ENCODE peak calls at places on chromosome 21, in five cellular contexts. A, K, C, M and S are unnamed samples.

GRCh38 chr21:45294509-45295291 is 7.0 kb upstream of the POFUT2 start:
- DNase-seq in A (peak; percentile 90), K (peak; percentile 95), C (no peak), M (peak; percentile 96), S (peak; percentile 97)

GRCh38 chr21:43886565-43886964 is 21.5 kb downstream of the AGPAT3 start:
- DNase-seq in A (no peak), K (no peak), C (no peak), M (no peak), S (no peak)

GRCh38 chr21:25307489-25307888 is 299.8 kb downstream of the MRPL39 start:
- DNase-seq in A (peak; percentile 72), K (no peak), C (no peak), M (no peak), S (no peak)

GRCh38 chr21:33302796-33303195 is 22.0 kb upstream of the IFNAR1 start:
- DNase-seq in A (no peak), K (no peak), C (no peak), M (no peak), S (no peak)

GRCh38 chr21:23131177-23131576 is 2133.0 kb downstream of the NCAM2 start:
- DNase-seq in A (no peak), K (no peak), C (no peak), M (no peak), S (no peak)

GRCh38 chr21:44444286-44444931 is 10.9 kb upstream of the LRRC3 start:
- DNase-seq in A (no peak), K (peak; percentile 49), C (no peak), M (no peak), S (no peak)

GRCh38 chr21:26572668-26573381 is at the start of gene CYYR1:
- DNase-seq in A (peak; percentile 23), K (no peak), C (no peak), M (peak; percentile 70), S (no peak)

GRCh38 chr21:30306821-30307330 is 13.2 kb downstream of the KRTAP26-1 start:
- DNase-seq in A (no peak), K (no peak), C (no peak), M (no peak), S (no peak)

GRCh38 chr21:45460611-45461368 is 55.8 kb downstream of the COL18A1 start:
- DNase-seq in A (peak; percentile 90), K (no peak), C (no peak), M (no peak), S (no peak)

GRCh38 chr21:33211732-33212131 is 18.0 kb upstream of the IFNAR2 start:
- DNase-seq in A (no peak), K (no peak), C (no peak), M (no peak), S (no peak)

GRCh38 chr21:29261555-29262540 is 36.9 kb upstream of the BACH1 start:
- DNase-seq in A (no peak), K (no peak), C (no peak), M (no peak), S (no peak)

GRCh38 chr21:44578371-44579055 is 1.9 kb downstream of the KRTAP10-5 start:
- DNase-seq in A (no peak), K (peak; percentile 64), C (no peak), M (no peak), S (no peak)

GRCh38 chr21:36075171-36075570 is 5.3 kb downstream of the CBR1 start:
- DNase-seq in A (no peak), K (no peak), C (no peak), M (no peak), S (no peak)

GRCh38 chr21:38598413-38598812 is 100.1 kb upstream of the ERG start:
- DNase-seq in A (no peak), K (no peak), C (no peak), M (no peak), S (no peak)

GRCh38 chr21:37165606-37166005 is 92.6 kb downstream of the TTC3 start:
- DNase-seq in A (peak; percentile 6), K (no peak), C (no peak), M (no peak), S (no peak)

GRCh38 chr21:29148535-29148934 is 18.1 kb downstream of the MAP3K7CL start:
- DNase-seq in A (peak; percentile 87), K (no peak), C (no peak), M (no peak), S (no peak)

GRCh38 chr21:30190554-30190953 is 23.9 kb upstream of the CLDN17 start:
- DNase-seq in A (no peak), K (no peak), C (no peak), M (no peak), S (no peak)

GRCh38 chr21:29018540-29018939 is 609 bp downstream of the RWDD2B start:
- DNase-seq in A (peak; percentile 52), K (no peak), C (no peak), M (peak; percentile 46), S (no peak)

GRCh38 chr21:46060596-46061061 is 37.3 kb upstream of the COL6A2 start:
- DNase-seq in A (peak; percentile 100), K (peak; percentile 93), C (peak; percentile 87), M (peak; percentile 71), S (peak; percentile 84)

GRCh38 chr21:46325073-46325912 is 1.3 kb downstream of the PCNT start:
- DNase-seq in A (peak; percentile 71), K (peak; percentile 82), C (no peak), M (peak; percentile 56), S (peak; percentile 56)

GRCh38 chr21:36194024-36194423 is 37.4 kb downstream of the DOP1B start:
- DNase-seq in A (no peak), K (no peak), C (no peak), M (no peak), S (no peak)

GRCh38 chr21:46027855-46028493 is 46.4 kb downstream of the COL6A1 start:
- DNase-seq in A (peak; percentile 47), K (no peak), C (no peak), M (no peak), S (peak; percentile 68)

GRCh38 chr21:36847189-36847588 is 119.3 kb downstream of the HLCS start:
- DNase-seq in A (peak; percentile 84), K (no peak), C (peak; percentile 62), M (no peak), S (no peak)

GRCh38 chr21:44354001-44354405 is 582 bp downstream of the TRPM2 start:
- DNase-seq in A (no peak), K (no peak), C (no peak), M (no peak), S (no peak)

GRCh38 chr21:46188226-46189212 is 4.3 kb upstream of the SPATC1L start:
- DNase-seq in A (peak; percentile 85), K (peak; percentile 60), C (peak; percentile 72), M (peak; percentile 90), S (peak; percentile 56)

GRCh38 chr21:39637197-39637970 is 24.6 kb downstream of the B3GALT5 start:
- DNase-seq in A (no peak), K (no peak), C (no peak), M (no peak), S (no peak)

GRCh38 chr21:39641827-39642450 is 29.2 kb downstream of the B3GALT5 start:
- DNase-seq in A (no peak), K (no peak), C (no peak), M (no peak), S (no peak)

GRCh38 chr21:39644069-39644468 is 31.3 kb downstream of the B3GALT5 start:
- DNase-seq in A (no peak), K (no peak), C (no peak), M (no peak), S (no peak)

GRCh38 chr21:39637971-39638628 is 25.4 kb downstream of the B3GALT5 start:
- DNase-seq in A (no peak), K (no peak), C (no peak), M (no peak), S (no peak)

DNA sequence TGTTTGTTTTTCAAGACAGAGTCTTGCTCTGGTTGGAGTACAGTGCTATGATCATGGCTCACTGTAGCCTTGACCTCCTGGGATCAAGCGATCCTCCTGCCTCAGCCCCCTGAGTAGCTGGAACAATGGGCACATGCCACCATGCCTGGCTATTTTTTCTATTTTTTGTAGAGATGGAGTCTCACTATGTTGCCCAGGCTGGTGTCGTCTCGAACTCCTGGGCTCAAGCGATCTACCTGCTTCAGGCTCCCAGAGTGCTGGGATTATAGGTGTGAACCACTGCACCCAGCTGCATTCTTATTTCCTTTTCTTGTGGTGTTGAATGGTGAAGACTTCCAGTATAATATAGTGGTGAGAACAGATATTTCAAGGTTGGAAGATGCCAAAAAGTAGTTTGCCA is 28.0 kb downstream of the B3GALT5 start:
- DNase-seq in A (no peak), K (no peak), C (no peak), M (no peak), S (no peak)
- H3K4me1 ChIP-seq in A (no peaks in the 10 kb centered on the region), K (no peaks in the 10 kb centered on the region), C (no peaks in the 10 kb centered on the region), M (no peaks in the 10 kb centered on the region), S (no peaks in the 10 kb centered on the region)

DNA sequence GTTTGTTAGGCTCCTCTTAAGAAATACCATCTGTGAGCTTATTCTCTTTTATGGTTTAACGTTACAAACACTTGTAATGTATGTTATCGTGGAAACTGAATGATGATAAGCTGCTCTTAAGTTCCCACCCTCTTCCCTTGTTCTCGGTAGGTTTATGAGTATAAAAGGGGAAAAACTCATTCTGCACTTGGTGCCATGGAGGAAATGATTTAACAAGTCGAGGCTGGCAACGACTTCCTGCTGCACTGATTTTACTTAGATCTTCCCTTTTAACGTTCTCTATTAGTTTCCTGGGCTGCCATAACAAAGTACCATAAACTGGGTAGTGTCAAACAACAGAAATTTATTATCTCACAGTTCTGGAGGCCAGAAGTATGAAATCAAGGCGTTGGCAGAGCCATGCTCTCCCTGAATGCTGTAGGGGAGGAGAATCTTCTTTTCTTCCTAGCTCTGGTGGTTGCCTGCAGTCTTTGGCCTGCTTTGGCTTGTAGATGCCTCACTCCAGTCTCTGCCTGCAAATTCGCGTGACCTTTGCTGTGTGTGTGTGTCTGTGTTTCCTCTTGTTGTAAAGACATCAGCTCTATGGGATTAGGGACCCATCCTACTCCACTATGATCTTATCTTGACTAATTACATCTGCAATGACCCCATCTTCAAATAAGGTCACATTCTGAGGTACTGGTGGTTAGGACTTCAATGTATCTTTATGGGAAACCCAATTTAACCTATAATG is 26.2 kb downstream of the HUNK start:
- DNase-seq in A (no peak), K (no peak), C (no peak), M (no peak), S (no peak)
- H3K4me1 ChIP-seq in A (peaks cover 3% of the 10 kb centered on the region), K (no peaks in the 10 kb centered on the region), C (no peaks in the 10 kb centered on the region), M (no peaks in the 10 kb centered on the region), S (no peaks in the 10 kb centered on the region)

GRCh38 chr21:15839026-15839425 is 109.2 kb downstream of the USP25 start:
- DNase-seq in A (no peak), K (no peak), C (no peak), M (no peak), S (no peak)
- H3K4me1 ChIP-seq in A (peaks cover 37% of the 10 kb centered on the region), K (no peaks in the 10 kb centered on the region), C (no peaks in the 10 kb centered on the region), M (no peaks in the 10 kb centered on the region), S (no peaks in the 10 kb centered on the region)

GRCh38 chr21:41894922-41895557 is 15.9 kb upstream of the PRDM15 start:
- DNase-seq in A (no peak), K (no peak), C (no peak), M (no peak), S (no peak)
- H3K4me1 ChIP-seq in A (no peaks in the 10 kb centered on the region), K (no peaks in the 10 kb centered on the region), C (peaks cover 18% of the 10 kb centered on the region), M (no peaks in the 10 kb centered on the region), S (peaks cover 2% of the 10 kb centered on the region)

DNA sequence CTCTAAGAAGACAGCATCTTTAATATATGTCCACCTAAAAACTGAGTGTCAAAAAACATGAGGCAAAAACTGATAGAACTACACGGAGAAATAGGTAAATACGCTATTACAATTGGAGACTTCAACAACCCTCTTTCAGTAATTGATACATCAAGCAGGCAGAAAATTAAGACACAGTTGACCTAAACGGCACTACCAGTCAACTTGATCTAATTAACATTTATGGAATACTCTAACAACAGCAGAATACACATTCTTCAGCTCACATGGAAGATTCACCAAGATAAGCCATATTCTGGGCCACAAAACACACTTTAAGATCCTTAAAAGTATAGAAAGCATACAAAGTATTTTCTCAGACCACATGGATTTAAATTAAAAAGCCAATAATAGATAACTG is 137.6 kb downstream of the CLIC6 start:
- DNase-seq in A (no peak), K (no peak), C (no peak), M (no peak), S (no peak)
- H3K4me1 ChIP-seq in A (peaks cover 54% of the 10 kb centered on the region), K (no peaks in the 10 kb centered on the region), C (peaks cover 75% of the 10 kb centered on the region), M (peaks cover 3% of the 10 kb centered on the region), S (peaks cover 8% of the 10 kb centered on the region)